ENCODE peak calls at places on chromosomes 1 and 21, in nine cellular contexts. Q is keratinocyte, T is mammary epithelial cell, Z is neuronal stem cell, Y is IMR-90, V is mesenchymal stem cell, X is fibroblast of lung, G is HepG2, L is GM23248. E is an unnamed sample.
A peak's percentile ranks its signal among the peaks of the same experiment; 100 is the strongest.

GRCh38 chr1:6979003-6979577 is 193.8 kb downstream of the CAMTA1 start:
- DNase-seq in L (no peak), X (no peak), T (no peak), V (no peak), Y (no peak), G (no peak), Q (no peak), Z (no peak), E (no peak)

GRCh38 chr1:171252482-171252881 is 4.2 kb downstream of the FMO1 start:
- DNase-seq in Y (no peak), T (no peak), X (no peak), G (no peak), Q (no peak), V (no peak), L (no peak), Z (no peak), E (no peak)

GRCh38 chr1:56709269-56709880 is 64.3 kb downstream of the PRKAA2 start:
- DNase-seq in V (peak; percentile 63), Z (peak; percentile 40), X (peak; percentile 51), Y (peak; percentile 65), L (peak; percentile 64), T (peak; percentile 38), Q (no peak), G (peak; percentile 56), E (peak; percentile 85)

GRCh38 chr1:51344602-51345299 is 14.4 kb upstream of the TTC39A start:
- DNase-seq in V (no peak), L (peak; percentile 20), Y (no peak), X (no peak), Z (no peak), Q (no peak), G (no peak), T (no peak), E (no peak)

GRCh38 chr1:222464841-222465210 is 83.1 kb downstream of the HHIPL2 start:
- DNase-seq in T (no peak), V (peak; percentile 76), Y (peak; percentile 73), G (peak; percentile 63), Z (peak; percentile 24), Q (no peak), L (peak; percentile 72), X (peak; percentile 51), E (peak; percentile 87)

GRCh38 chr1:179205284-179205683 is 24.2 kb downstream of the ABL2 start:
- DNase-seq in V (no peak), Y (no peak), Z (no peak), G (no peak), T (no peak), X (no peak), Q (no peak), L (no peak), E (no peak)

GRCh38 chr1:160567858-160568682 is 11.2 kb downstream of the CD84 start:
- DNase-seq in T (no peak), Z (no peak), Y (no peak), L (no peak), Q (no peak), X (no peak), V (no peak), G (no peak), E (no peak)

GRCh38 chr1:16076003-16076870 is 2.8 kb upstream of the FAM131C start:
- DNase-seq in V (peak; percentile 95), Q (peak; percentile 85), Y (peak; percentile 98), X (peak; percentile 90), T (peak; percentile 84), Z (no peak), L (peak; percentile 96), G (no peak), E (no peak)

GRCh38 chr1:95323117-95323516 is 89.1 kb downstream of the RWDD3 start:
- DNase-seq in Y (no peak), Z (peak; percentile 36), V (peak; percentile 36), Q (no peak), L (peak; percentile 28), X (peak; percentile 24), T (no peak), G (peak; percentile 1), E (no peak)

GRCh38 chr1:36161656-36162531 is 5.9 kb downstream of the MAP7D1 start:
- DNase-seq in Y (no peak), V (peak; percentile 57), T (peak; percentile 94), Z (no peak), X (peak; percentile 64), L (peak; percentile 62), Q (peak; percentile 95), G (no peak), E (peak; percentile 88)

GRCh38 chr21:37578471-37579126 is 212.0 kb downstream of the DYRK1A start:
- DNase-seq in L (no peak), X (no peak), T (no peak), Y (no peak), Z (no peak), V (no peak), G (no peak), Q (no peak), E (no peak)

GRCh38 chr1:111752186-111752585 is 3.5 kb upstream of the DDX20 start:
- DNase-seq in T (no peak), Z (no peak), Y (no peak), X (no peak), Q (no peak), V (no peak), L (no peak), G (no peak), E (no peak)

GRCh38 chr1:100267284-100267683 is 1.3 kb downstream of the RTCA start:
- DNase-seq in L (no peak), G (no peak), X (no peak), T (no peak), Y (no peak), V (no peak), Z (no peak), Q (no peak), E (no peak)

GRCh38 chr1:30505853-30506784 is 217.3 kb downstream of the MATN1 start:
- DNase-seq in Q (no peak), Y (no peak), L (no peak), Z (no peak), X (no peak), G (no peak), T (no peak), V (no peak), E (no peak)

GRCh38 chr1:109850827-109851226 is 59.8 kb upstream of the CSF1 start:
- DNase-seq in Z (no peak), Y (peak; percentile 60), T (no peak), V (no peak), L (peak; percentile 30), G (no peak), X (peak; percentile 53), Q (no peak), E (no peak)

GRCh38 chr1:194289569-194290266 is 1103.3 kb upstream of the B3GALT2 start:
- DNase-seq in Q (no peak), V (no peak), Y (no peak), Z (no peak), X (no peak), G (no peak), L (no peak), T (no peak), E (peak; percentile 94)

GRCh38 chr1:18401921-18402320 is 78.8 kb upstream of the KLHDC7A start:
- DNase-seq in Z (no peak), T (no peak), V (no peak), Q (no peak), G (no peak), L (no peak), X (no peak), Y (no peak), E (no peak)

GRCh38 chr1:18397636-18398035 is 83.1 kb upstream of the KLHDC7A start:
- DNase-seq in L (no peak), Q (no peak), Z (no peak), X (no peak), G (no peak), T (no peak), Y (no peak), V (no peak), E (no peak)

GRCh38 chr1:18398791-18399551 is 81.8 kb upstream of the KLHDC7A start:
- DNase-seq in Z (no peak), Y (no peak), L (no peak), T (no peak), V (no peak), G (peak; percentile 5), Q (no peak), X (no peak), E (no peak)

GRCh38 chr1:18404460-18404859 is 76.3 kb upstream of the KLHDC7A start:
- DNase-seq in Q (no peak), Z (no peak), Y (no peak), T (no peak), V (no peak), L (no peak), X (no peak), G (no peak), E (no peak)

GRCh38 chr1:18400347-18401102 is 80.2 kb upstream of the KLHDC7A start:
- DNase-seq in L (no peak), Y (no peak), Z (no peak), V (no peak), Q (no peak), T (no peak), G (no peak), X (no peak), E (no peak)
- H3K27me3 ChIP-seq in L (no peaks in the 10 kb centered on the region), Y (no peaks in the 10 kb centered on the region), Z (no peaks in the 10 kb centered on the region), V (peaks cover 6% of the 10 kb centered on the region), Q (no peaks in the 10 kb centered on the region), T (no peaks in the 10 kb centered on the region), G (peaks cover 12% of the 10 kb centered on the region), X (no peaks in the 10 kb centered on the region), E (no peaks in the 10 kb centered on the region)

GRCh38 chr1:76881726-76882125 is 14.4 kb downstream of the ST6GALNAC5 start:
- DNase-seq in Z (no peak), V (no peak), X (no peak), T (no peak), Q (no peak), L (peak; percentile 45), Y (no peak), G (no peak), E (no peak)
- H3K9ac ChIP-seq in Z (no peak overlapping the region), V (no peak overlapping the region), X (no peak overlapping the region), T (no peak overlapping the region), Q (no peak overlapping the region), L (no peak overlapping the region), Y (no peak overlapping the region), G (no peak overlapping the region), E (no peak overlapping the region)

GRCh38 chr1:37824001-37824400 is 16.0 kb upstream of the YRDC start:
- DNase-seq in T (no peak), V (no peak), Y (no peak), X (no peak), G (no peak), L (no peak), Q (no peak), Z (no peak), E (no peak)
- H3K27me3 ChIP-seq in T (no peaks in the 10 kb centered on the region), V (no peaks in the 10 kb centered on the region), Y (no peaks in the 10 kb centered on the region), X (no peaks in the 10 kb centered on the region), G (no peaks in the 10 kb centered on the region), L (no peaks in the 10 kb centered on the region), Q (no peaks in the 10 kb centered on the region), Z (no peaks in the 10 kb centered on the region), E (no peaks in the 10 kb centered on the region)

GRCh38 chr1:245463392-245464165 is 308.8 kb downstream of the KIF26B start:
- DNase-seq in V (no peak), Q (no peak), Z (no peak), L (no peak), G (peak; percentile 66), X (no peak), Y (no peak), T (peak; percentile 3), E (no peak)
- H3K9ac ChIP-seq in V (no peak overlapping the region), Q (no peak overlapping the region), Z (no peak overlapping the region), L (no peak overlapping the region), G (no peak overlapping the region), X (no peak overlapping the region), Y (no peak overlapping the region), T (no peak overlapping the region), E (no peak overlapping the region)